ENCODE peak calls at places on chromosomes 4 and X, in five cellular contexts. E is sciatic nerve; D is activated T-cell treated with anti-CD3 and anti-CD28 coated beads, Interleukin-2, amount 50 U/mL, for 24 hours; Q is NCI-H524; C is HTR-8/SVneo. F is an unnamed sample.

GRCh38 chr4:174835536-174835935 is 6.5 kb upstream of the GLRA3 start:
- DNase-seq in E (no peak), D (no peak), Q (no peak), C (no peak), F (no peak)

GRCh38 chr4:3074846-3075651 is 568 bp downstream of the HTT start:
- DNase-seq in E (peak; percentile 75), D (peak; percentile 58), Q (peak; percentile 48), C (peak; percentile 74), F (peak; percentile 18)

GRCh38 chr4:6262847-6263487 is 6.7 kb upstream of the WFS1 start:
- DNase-seq in E (no peak), D (no peak), Q (no peak), C (no peak), F (no peak)

GRCh38 chr4:153399358-153399757 is 54.9 kb downstream of the MND1 start:
- DNase-seq in E (no peak), D (no peak), Q (no peak), C (no peak), F (no peak)

GRCh38 chr4:18608910-18609525 is 587.5 kb upstream of the LCORL start:
- DNase-seq in E (no peak), D (no peak), Q (no peak), C (no peak), F (no peak)

GRCh38 chr4:66555301-66555700 is 885.0 kb upstream of the EPHA5 start:
- DNase-seq in E (no peak), D (no peak), Q (no peak), C (no peak), F (no peak)

GRCh38 chrX:81202413-81202794 is 502 bp downstream of the SH3BGRL start:
- DNase-seq in E (no peak), D (no peak), Q (no peak), C (no peak), F (no peak)

GRCh38 chrX:19814240-19814639 is 73.2 kb downstream of the SH3KBP1 start:
- DNase-seq in E (no peak), D (no peak), Q (no peak), C (no peak), F (no peak)

GRCh38 chr4:7070729-7071511 is 3.1 kb upstream of the GRPEL1 start:
- DNase-seq in E (peak; percentile 89), D (peak; percentile 91), Q (peak; percentile 75), C (peak; percentile 75), F (peak; percentile 28)

GRCh38 chrX:68719181-68719903 is 71.9 kb downstream of the STARD8 start:
- DNase-seq in E (peak; percentile 35), D (peak; percentile 17), Q (no peak), C (no peak), F (no peak)

GRCh38 chr4:122705035-122705434 is 27.5 kb upstream of the BBS12 start:
- DNase-seq in E (no peak), D (no peak), Q (no peak), C (no peak), F (no peak)

GRCh38 chrX:13888284-13888683 is 71.4 kb upstream of the GPM6B start:
- DNase-seq in E (no peak), D (no peak), Q (no peak), C (no peak), F (no peak)

GRCh38 chr4:3756343-3757059 is 9.7 kb upstream of the ADRA2C start:
- DNase-seq in E (no peak), D (no peak), Q (no peak), C (no peak), F (no peak)

GRCh38 chrX:130080791-130081367 is 29.4 kb downstream of the ELF4 start:
- DNase-seq in E (no peak), D (no peak), Q (no peak), C (no peak), F (no peak)

GRCh38 chr4:127622923-127623754 is 9.6 kb upstream of the INTU start:
- DNase-seq in E (peak; percentile 66), D (peak; percentile 29), Q (no peak), C (peak; percentile 37), F (no peak)

GRCh38 chrX:68462653-68463052 is 29.4 kb upstream of the OPHN1 start:
- DNase-seq in E (no peak), D (no peak), Q (peak; percentile 19), C (no peak), F (no peak)

GRCh38 chr4:917466-917865 is 14.7 kb downstream of the GAK start:
- DNase-seq in E (peak; percentile 39), D (peak; percentile 6), Q (no peak), C (no peak), F (no peak)

GRCh38 chrX:111129949-111130348 is 34.0 kb downstream of the PAK3 start:
- DNase-seq in E (no peak), D (no peak), Q (no peak), C (no peak), F (no peak)

GRCh38 chr4:17332483-17332882 is 179.4 kb downstream of the QDPR start:
- DNase-seq in E (no peak), D (no peak), Q (no peak), C (no peak), F (no peak)

GRCh38 chr4:98682719-98683118 is 24.3 kb upstream of the TSPAN5 start:
- DNase-seq in E (no peak), D (no peak), Q (no peak), C (peak; percentile 23), F (no peak)

GRCh38 chr4:42627887-42628646 is 28.8 kb downstream of the ATP8A1 start:
- DNase-seq in E (peak; percentile 79), D (peak; percentile 47), Q (no peak), C (no peak), F (no peak)

GRCh38 chrX:38870386-38870895 is 69.2 kb downstream of the MID1IP1 start:
- DNase-seq in E (no peak), D (no peak), Q (no peak), C (no peak), F (no peak)

GRCh38 chr4:140652601-140653000 is 83.8 kb upstream of the UCP1 start:
- DNase-seq in E (no peak), D (no peak), Q (no peak), C (no peak), F (no peak)

GRCh38 chrX:75038925-75039324 is 113.7 kb upstream of the NEXMIF start:
- DNase-seq in E (no peak), D (no peak), Q (peak; percentile 25), C (no peak), F (no peak)